ENCODE peak calls at places on chromosomes 13 and 19, in seven cellular contexts. N is thoracic aorta, D is mucosa of descending colon, J is esophagus squamous epithelium, W is cardiac muscle cell, Y is body of pancreas, U is heart right ventricle. O is an unnamed sample.
A peak's percentile ranks its signal among the peaks of the same experiment; 100 is the strongest.

GRCh38 chr13:24185591-24186232 is 25.2 kb downstream of the SPATA13 start:
- DNase-seq in D (no peak), W (no peak), N (no peak), Y (no peak), U (no peak), J (no peak), O (no peak)

GRCh38 chr13:41668130-41668757 is 210.9 kb downstream of the RGCC start:
- DNase-seq in D (peak; percentile 61), U (peak; percentile 74), J (no peak), Y (peak; percentile 67), N (no peak), W (peak; percentile 85), O (peak; percentile 28)

GRCh38 chr19:13506550-13506878 is 235 bp upstream of the CACNA1A start:
- DNase-seq in W (peak; percentile 23), N (no peak), U (no peak), J (no peak), Y (no peak), D (no peak), O (no peak)

GRCh38 chr13:76012091-76012721 is 376.1 kb downstream of the LMO7 start:
- DNase-seq in J (no peak), N (no peak), U (no peak), Y (no peak), D (no peak), W (no peak), O (no peak)

GRCh38 chr13:24623141-24623665 is 57.0 kb upstream of the ATP12A start:
- DNase-seq in N (no peak), Y (no peak), J (no peak), D (no peak), U (no peak), W (no peak), O (no peak)

GRCh38 chr19:40754611-40755247 is 3.7 kb downstream of the SNRPA start:
- DNase-seq in J (no peak), U (no peak), D (peak; percentile 78), N (no peak), Y (peak; percentile 50), W (no peak), O (peak; percentile 77)

GRCh38 chr13:48412881-48413351 is at the start of gene LPAR6:
- DNase-seq in N (no peak), U (peak; percentile 54), J (no peak), W (no peak), D (peak; percentile 53), Y (no peak), O (no peak)

GRCh38 chr19:32407004-32407992 is 1.7 kb downstream of the DPY19L3 start:
- DNase-seq in D (no peak), U (no peak), N (no peak), Y (peak; percentile 80), W (no peak), J (no peak), O (peak; percentile 12)

GRCh38 chr13:111115841-111116500 is 861 bp downstream of the ARHGEF7 start:
- DNase-seq in W (peak; percentile 48), Y (peak; percentile 29), U (peak; percentile 78), N (no peak), J (no peak), D (peak; percentile 50), O (peak; percentile 29)

GRCh38 chr19:43768273-43769050 is 12.3 kb downstream of the KCNN4 start:
- DNase-seq in D (peak; percentile 68), U (no peak), J (no peak), N (no peak), W (no peak), Y (no peak), O (peak; percentile 71)

GRCh38 chr19:13150919-13151604 is 851 bp downstream of the IER2 start:
- DNase-seq in Y (peak; percentile 43), J (no peak), N (no peak), U (peak; percentile 53), W (peak; percentile 23), D (peak; percentile 61), O (no peak)

GRCh38 chr19:11551603-11552235 is 7.3 kb downstream of the ELOF1 start:
- DNase-seq in N (no peak), J (no peak), D (no peak), W (peak; percentile 49), Y (no peak), U (no peak), O (peak; percentile 26)

GRCh38 chr13:60158321-60158801 is 5.4 kb downstream of the DIAPH3 start:
- DNase-seq in W (no peak), Y (no peak), N (no peak), J (no peak), D (no peak), U (no peak), O (no peak)

GRCh38 chr19:2097330-2098327 is 914 bp downstream of the IZUMO4 start:
- DNase-seq in Y (peak; percentile 81), D (no peak), U (no peak), N (no peak), J (no peak), W (no peak), O (peak; percentile 36)

GRCh38 chr19:14459703-14460102 is 15.5 kb downstream of the PTGER1 start:
- DNase-seq in W (no peak), U (no peak), J (no peak), D (no peak), N (no peak), Y (no peak), O (no peak)

GRCh38 chr19:35774274-35775045 is 904 bp upstream of the ARHGAP33 start:
- DNase-seq in J (no peak), W (no peak), U (no peak), D (peak; percentile 24), Y (no peak), N (no peak), O (no peak)

GRCh38 chr13:44309771-44310767 is 63.6 kb upstream of the SERP2 start:
- DNase-seq in W (peak; percentile 41), D (peak; percentile 91), N (no peak), U (peak; percentile 54), J (no peak), Y (peak; percentile 64), O (peak; percentile 84)

GRCh38 chr19:7971553-7972520 is 28.4 kb upstream of the TIMM44 start:
- DNase-seq in J (no peak), N (no peak), W (no peak), D (no peak), U (no peak), Y (no peak), O (no peak)

GRCh38 chr19:11425719-11426457 is 6.8 kb upstream of the RGL3 start:
- DNase-seq in J (no peak), W (no peak), U (no peak), Y (no peak), D (no peak), N (no peak), O (no peak)

GRCh38 chr13:101700598-101700997 is 248.1 kb downstream of the ITGBL1 start:
- DNase-seq in W (no peak), N (no peak), J (no peak), D (no peak), U (peak; percentile 23), Y (no peak), O (no peak)

GRCh38 chr19:5947435-5947834 is 30.5 kb downstream of the RANBP3 start:
- DNase-seq in W (no peak), N (no peak), J (no peak), U (peak; percentile 46), Y (peak; percentile 44), D (peak; percentile 37), O (peak; percentile 64)

GRCh38 chr19:3338541-3339181 is 27.7 kb upstream of the NFIC start:
- DNase-seq in U (no peak), N (no peak), J (no peak), W (no peak), Y (peak; percentile 91), D (peak; percentile 86), O (peak; percentile 89)

GRCh38 chr19:708154-709141 is at the start of gene PALM:
- DNase-seq in J (no peak), N (no peak), Y (no peak), U (no peak), D (no peak), W (peak; percentile 81), O (no peak)
- H3K4me3 ChIP-seq in J (peak within 1 kb of the TSS; percentile 52), N (peak within 1 kb of the TSS; percentile 56), Y (no peak within 1 kb of the TSS), U (peak within 1 kb of the TSS; percentile 64), D (peak within 1 kb of the TSS; percentile 14), W (peak within 1 kb of the TSS; percentile 98), O (peak within 1 kb of the TSS; percentile 58)

GRCh38 chr19:19428746-19429145 is 23.3 kb downstream of the GATAD2A start:
- DNase-seq in N (no peak), Y (no peak), U (no peak), D (no peak), J (no peak), W (no peak), O (no peak)

GRCh38 chr19:19426799-19427198 is 21.3 kb downstream of the GATAD2A start:
- DNase-seq in D (no peak), N (no peak), Y (no peak), U (no peak), J (no peak), W (no peak), O (no peak)

GRCh38 chr19:19429361-19429760 is 23.9 kb downstream of the GATAD2A start:
- DNase-seq in U (no peak), Y (no peak), D (no peak), J (no peak), N (no peak), W (no peak), O (no peak)

GRCh38 chr19:19427302-19427701 is 21.8 kb downstream of the GATAD2A start:
- DNase-seq in Y (no peak), U (no peak), J (no peak), W (no peak), D (no peak), N (no peak), O (no peak)

DNA sequence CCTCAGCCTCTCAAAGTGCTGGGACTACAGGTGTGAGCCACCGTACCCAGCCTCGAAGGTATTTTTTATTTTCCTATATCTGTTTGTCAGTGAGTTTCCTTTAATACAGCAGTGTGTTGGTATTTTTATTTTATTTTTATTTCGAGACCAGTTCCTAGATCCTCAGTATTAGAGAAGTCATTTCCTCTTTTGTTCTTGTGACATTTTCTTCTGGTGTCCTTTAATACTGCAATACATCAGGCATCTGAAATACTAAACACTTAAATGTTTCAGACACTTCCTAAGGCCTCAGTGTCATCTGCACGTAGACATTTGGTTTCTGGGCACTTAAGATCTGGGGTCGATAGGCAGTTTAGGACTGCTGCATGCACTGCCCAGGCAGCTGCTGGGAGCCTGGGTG is 22.5 kb downstream of the GATAD2A start:
- DNase-seq in U (no peak), W (no peak), D (no peak), N (no peak), Y (no peak), J (no peak), O (no peak)
- H3K4me1 ChIP-seq in U (peaks cover 12% of the 10 kb centered on the region), W (no peaks in the 10 kb centered on the region), D (no peaks in the 10 kb centered on the region), N (peaks cover 31% of the 10 kb centered on the region), Y (peaks cover 10% of the 10 kb centered on the region), J (peaks cover 70% of the 10 kb centered on the region), O (peaks cover 7% of the 10 kb centered on the region)

GRCh38 chr13:52454459-52454824 is 836 bp upstream of the CKAP2 start:
- DNase-seq in Y (no peak), D (peak; percentile 36), J (no peak), N (no peak), W (peak; percentile 10), U (no peak), O (peak; percentile 53)
- H3K4me3 ChIP-seq in Y (peak overlapping the region; percentile 51), D (peak overlapping the region; percentile 68), J (peak overlapping the region; percentile 79), N (peak overlapping the region; percentile 72), W (peak overlapping the region; percentile 75), U (peak overlapping the region; percentile 75), O (peak overlapping the region; percentile 85)

GRCh38 chr13:40486518-40487163 is 179.8 kb downstream of the FOXO1 start:
- DNase-seq in W (no peak), U (no peak), Y (no peak), D (no peak), J (no peak), N (no peak), O (no peak)
- H3K4me1 ChIP-seq in W (peaks cover 5% of the 10 kb centered on the region), U (peaks cover 5% of the 10 kb centered on the region), Y (peaks cover 6% of the 10 kb centered on the region), D (peaks cover 2% of the 10 kb centered on the region), J (peaks cover 30% of the 10 kb centered on the region), N (no peaks in the 10 kb centered on the region), O (peaks cover 13% of the 10 kb centered on the region)

O was measured in transverse colon.